ENCODE peak calls at places on chromosomes 4 and X, in ten cellular contexts. One of them, this sample, is unnamed.
A peak's percentile ranks its signal among the peaks of the same experiment; 100 is the strongest.

GRCh38 chrX:115679460-115679859 is 118.5 kb downstream of the PLS3 start:
- DNase-seq in choroid plexus epithelial cell: peak; percentile 59
- DNase-seq in MCF 10A: peak; percentile 52
- DNase-seq in activated B cell treated with CpG ODN at 0.5 μM for 24 hours: no peak
- DNase-seq in AG10803: peak; percentile 25
- DNase-seq in HFFc6: peak; percentile 12
- DNase-seq in astrocyte of the spinal cord: peak; percentile 41
- DNase-seq in hepatocyte: peak; percentile 25
- DNase-seq in coronary artery: no peak
- DNase-seq in dorsolateral prefrontal cortex: no peak
- DNase-seq in this sample: no peak

GRCh38 chrX:114580336-114580735 is 3.5 kb upstream of the HTR2C start:
- DNase-seq in choroid plexus epithelial cell: no peak
- DNase-seq in MCF 10A: peak; percentile 1
- DNase-seq in activated B cell treated with CpG ODN at 0.5 μM for 24 hours: no peak
- DNase-seq in AG10803: no peak
- DNase-seq in HFFc6: no peak
- DNase-seq in astrocyte of the spinal cord: no peak
- DNase-seq in hepatocyte: peak; percentile 19
- DNase-seq in coronary artery: no peak
- DNase-seq in dorsolateral prefrontal cortex: no peak
- DNase-seq in this sample: no peak

GRCh38 chrX:27976284-27976683 is 5.0 kb downstream of the DCAF8L1 start:
- DNase-seq in choroid plexus epithelial cell: peak; percentile 31
- DNase-seq in MCF 10A: no peak
- DNase-seq in activated B cell treated with CpG ODN at 0.5 μM for 24 hours: no peak
- DNase-seq in AG10803: no peak
- DNase-seq in HFFc6: no peak
- DNase-seq in astrocyte of the spinal cord: peak; percentile 16
- DNase-seq in hepatocyte: no peak
- DNase-seq in coronary artery: no peak
- DNase-seq in dorsolateral prefrontal cortex: no peak
- DNase-seq in this sample: no peak

GRCh38 chrX:154840856-154841255 is 6.4 kb upstream of the SMIM9 start:
- DNase-seq in choroid plexus epithelial cell: peak; percentile 85
- DNase-seq in MCF 10A: peak; percentile 63
- DNase-seq in activated B cell treated with CpG ODN at 0.5 μM for 24 hours: no peak
- DNase-seq in AG10803: peak; percentile 77
- DNase-seq in HFFc6: peak; percentile 33
- DNase-seq in astrocyte of the spinal cord: peak; percentile 54
- DNase-seq in hepatocyte: peak; percentile 23
- DNase-seq in coronary artery: no peak
- DNase-seq in dorsolateral prefrontal cortex: no peak
- DNase-seq in this sample: peak; percentile 41

GRCh38 chrX:78330068-78330467 is 2.7 kb upstream of the CYSLTR1 start:
- DNase-seq in choroid plexus epithelial cell: no peak
- DNase-seq in MCF 10A: no peak
- DNase-seq in activated B cell treated with CpG ODN at 0.5 μM for 24 hours: no peak
- DNase-seq in AG10803: no peak
- DNase-seq in HFFc6: no peak
- DNase-seq in astrocyte of the spinal cord: no peak
- DNase-seq in hepatocyte: no peak
- DNase-seq in coronary artery: no peak
- DNase-seq in dorsolateral prefrontal cortex: no peak
- DNase-seq in this sample: no peak

GRCh38 chr4:76723916-76724315 is 174.0 kb downstream of the SOWAHB start:
- DNase-seq in choroid plexus epithelial cell: peak; percentile 75
- DNase-seq in MCF 10A: peak; percentile 59
- DNase-seq in activated B cell treated with CpG ODN at 0.5 μM for 24 hours: no peak
- DNase-seq in AG10803: peak; percentile 92
- DNase-seq in HFFc6: peak; percentile 38
- DNase-seq in astrocyte of the spinal cord: peak; percentile 63
- DNase-seq in hepatocyte: no peak
- DNase-seq in coronary artery: no peak
- DNase-seq in dorsolateral prefrontal cortex: no peak
- DNase-seq in this sample: peak; percentile 71

GRCh38 chrX:152989292-152989658 is 4.6 kb downstream of the PNMA5 start:
- DNase-seq in choroid plexus epithelial cell: peak; percentile 45
- DNase-seq in MCF 10A: no peak
- DNase-seq in activated B cell treated with CpG ODN at 0.5 μM for 24 hours: no peak
- DNase-seq in AG10803: peak; percentile 3
- DNase-seq in HFFc6: no peak
- DNase-seq in astrocyte of the spinal cord: peak; percentile 13
- DNase-seq in hepatocyte: no peak
- DNase-seq in coronary artery: no peak
- DNase-seq in dorsolateral prefrontal cortex: no peak
- DNase-seq in this sample: no peak

GRCh38 chrX:46255066-46255465 is 290.2 kb downstream of the ZNF674 start:
- DNase-seq in choroid plexus epithelial cell: peak; percentile 3
- DNase-seq in MCF 10A: no peak
- DNase-seq in activated B cell treated with CpG ODN at 0.5 μM for 24 hours: no peak
- DNase-seq in AG10803: peak; percentile 31
- DNase-seq in HFFc6: no peak
- DNase-seq in astrocyte of the spinal cord: no peak
- DNase-seq in hepatocyte: no peak
- DNase-seq in coronary artery: no peak
- DNase-seq in dorsolateral prefrontal cortex: no peak
- DNase-seq in this sample: no peak

GRCh38 chrX:154734101-154734781 is 16.6 kb downstream of the GAB3 start:
- DNase-seq in choroid plexus epithelial cell: peak; percentile 85
- DNase-seq in MCF 10A: peak; percentile 89
- DNase-seq in activated B cell treated with CpG ODN at 0.5 μM for 24 hours: no peak
- DNase-seq in AG10803: no peak
- DNase-seq in HFFc6: peak; percentile 15
- DNase-seq in astrocyte of the spinal cord: peak; percentile 64
- DNase-seq in hepatocyte: no peak
- DNase-seq in coronary artery: no peak
- DNase-seq in dorsolateral prefrontal cortex: no peak
- DNase-seq in this sample: no peak

GRCh38 chr4:76689079-76689817 is 208.7 kb downstream of the SOWAHB start:
- DNase-seq in choroid plexus epithelial cell: peak; percentile 20
- DNase-seq in MCF 10A: peak; percentile 70
- DNase-seq in activated B cell treated with CpG ODN at 0.5 μM for 24 hours: peak; percentile 16
- DNase-seq in AG10803: peak; percentile 46
- DNase-seq in HFFc6: peak; percentile 13
- DNase-seq in astrocyte of the spinal cord: peak; percentile 39
- DNase-seq in hepatocyte: peak; percentile 65
- DNase-seq in coronary artery: no peak
- DNase-seq in dorsolateral prefrontal cortex: peak; percentile 55
- DNase-seq in this sample: no peak

GRCh38 chr4:112767386-112767785 is 130.4 kb downstream of the LARP7 start:
- DNase-seq in choroid plexus epithelial cell: no peak
- DNase-seq in MCF 10A: no peak
- DNase-seq in activated B cell treated with CpG ODN at 0.5 μM for 24 hours: no peak
- DNase-seq in AG10803: no peak
- DNase-seq in HFFc6: no peak
- DNase-seq in astrocyte of the spinal cord: no peak
- DNase-seq in hepatocyte: no peak
- DNase-seq in coronary artery: no peak
- DNase-seq in dorsolateral prefrontal cortex: no peak
- DNase-seq in this sample: no peak

GRCh38 chrX:44303119-44303518 is 40.4 kb downstream of the EFHC2 start:
- DNase-seq in choroid plexus epithelial cell: no peak
- DNase-seq in MCF 10A: no peak
- DNase-seq in activated B cell treated with CpG ODN at 0.5 μM for 24 hours: no peak
- DNase-seq in AG10803: no peak
- DNase-seq in HFFc6: no peak
- DNase-seq in astrocyte of the spinal cord: no peak
- DNase-seq in hepatocyte: no peak
- DNase-seq in coronary artery: no peak
- DNase-seq in dorsolateral prefrontal cortex: no peak
- DNase-seq in this sample: no peak

GRCh38 chr4:67725981-67726380 is 25.0 kb upstream of the UBA6 start:
- DNase-seq in choroid plexus epithelial cell: peak; percentile 78
- DNase-seq in MCF 10A: no peak
- DNase-seq in activated B cell treated with CpG ODN at 0.5 μM for 24 hours: no peak
- DNase-seq in AG10803: peak; percentile 69
- DNase-seq in HFFc6: peak; percentile 85
- DNase-seq in astrocyte of the spinal cord: peak; percentile 67
- DNase-seq in hepatocyte: no peak
- DNase-seq in coronary artery: no peak
- DNase-seq in dorsolateral prefrontal cortex: no peak
- DNase-seq in this sample: no peak

GRCh38 chr4:151099976-151100417 is 569 bp downstream of the RPS3A start:
- DNase-seq in choroid plexus epithelial cell: peak; percentile 51
- DNase-seq in MCF 10A: peak; percentile 29
- DNase-seq in activated B cell treated with CpG ODN at 0.5 μM for 24 hours: no peak
- DNase-seq in AG10803: peak; percentile 61
- DNase-seq in HFFc6: no peak
- DNase-seq in astrocyte of the spinal cord: peak; percentile 40
- DNase-seq in hepatocyte: no peak
- DNase-seq in coronary artery: no peak
- DNase-seq in dorsolateral prefrontal cortex: no peak
- DNase-seq in this sample: no peak

GRCh38 chrX:131041652-131042051 is 16.5 kb upstream of the ARHGAP36 start:
- DNase-seq in choroid plexus epithelial cell: no peak
- DNase-seq in MCF 10A: no peak
- DNase-seq in activated B cell treated with CpG ODN at 0.5 μM for 24 hours: no peak
- DNase-seq in AG10803: no peak
- DNase-seq in HFFc6: no peak
- DNase-seq in astrocyte of the spinal cord: no peak
- DNase-seq in hepatocyte: no peak
- DNase-seq in coronary artery: no peak
- DNase-seq in dorsolateral prefrontal cortex: no peak
- DNase-seq in this sample: no peak

GRCh38 chrX:68098431-68098830 is 334.9 kb downstream of the OPHN1 start:
- DNase-seq in choroid plexus epithelial cell: no peak
- DNase-seq in MCF 10A: no peak
- DNase-seq in activated B cell treated with CpG ODN at 0.5 μM for 24 hours: no peak
- DNase-seq in AG10803: no peak
- DNase-seq in HFFc6: no peak
- DNase-seq in astrocyte of the spinal cord: no peak
- DNase-seq in hepatocyte: no peak
- DNase-seq in coronary artery: no peak
- DNase-seq in dorsolateral prefrontal cortex: no peak
- DNase-seq in this sample: no peak

GRCh38 chr4:26130173-26130572 is 190.6 kb upstream of the RBPJ start:
- DNase-seq in choroid plexus epithelial cell: no peak
- DNase-seq in MCF 10A: no peak
- DNase-seq in activated B cell treated with CpG ODN at 0.5 μM for 24 hours: no peak
- DNase-seq in AG10803: no peak
- DNase-seq in HFFc6: no peak
- DNase-seq in astrocyte of the spinal cord: no peak
- DNase-seq in hepatocyte: no peak
- DNase-seq in coronary artery: no peak
- DNase-seq in dorsolateral prefrontal cortex: no peak
- DNase-seq in this sample: no peak

GRCh38 chrX:151753313-151754041 is 18.9 kb downstream of the CNGA2 start:
- DNase-seq in choroid plexus epithelial cell: peak; percentile 74
- DNase-seq in MCF 10A: peak; percentile 73
- DNase-seq in activated B cell treated with CpG ODN at 0.5 μM for 24 hours: no peak
- DNase-seq in AG10803: peak; percentile 52
- DNase-seq in HFFc6: no peak
- DNase-seq in astrocyte of the spinal cord: peak; percentile 68
- DNase-seq in hepatocyte: peak; percentile 74
- DNase-seq in coronary artery: no peak
- DNase-seq in dorsolateral prefrontal cortex: peak; percentile 18
- DNase-seq in this sample: no peak
- TF ChIP-seq CTCF in choroid plexus epithelial cell: peak; percentile 88
- TF ChIP-seq CTCF in MCF 10A: peak; percentile 78
- TF ChIP-seq CTCF in activated B cell treated with CpG ODN at 0.5 μM for 24 hours: no peak
- TF ChIP-seq CTCF in AG10803: peak; percentile 74
- TF ChIP-seq CTCF in HFFc6: no peak
- TF ChIP-seq CTCF in astrocyte of the spinal cord: peak; percentile 84
- TF ChIP-seq CTCF in hepatocyte: peak; percentile 60
- TF ChIP-seq CTCF in coronary artery: peak; percentile 19
- TF ChIP-seq CTCF in dorsolateral prefrontal cortex: peak; percentile 67
- TF ChIP-seq CTCF in this sample: peak; percentile 83

DNA sequence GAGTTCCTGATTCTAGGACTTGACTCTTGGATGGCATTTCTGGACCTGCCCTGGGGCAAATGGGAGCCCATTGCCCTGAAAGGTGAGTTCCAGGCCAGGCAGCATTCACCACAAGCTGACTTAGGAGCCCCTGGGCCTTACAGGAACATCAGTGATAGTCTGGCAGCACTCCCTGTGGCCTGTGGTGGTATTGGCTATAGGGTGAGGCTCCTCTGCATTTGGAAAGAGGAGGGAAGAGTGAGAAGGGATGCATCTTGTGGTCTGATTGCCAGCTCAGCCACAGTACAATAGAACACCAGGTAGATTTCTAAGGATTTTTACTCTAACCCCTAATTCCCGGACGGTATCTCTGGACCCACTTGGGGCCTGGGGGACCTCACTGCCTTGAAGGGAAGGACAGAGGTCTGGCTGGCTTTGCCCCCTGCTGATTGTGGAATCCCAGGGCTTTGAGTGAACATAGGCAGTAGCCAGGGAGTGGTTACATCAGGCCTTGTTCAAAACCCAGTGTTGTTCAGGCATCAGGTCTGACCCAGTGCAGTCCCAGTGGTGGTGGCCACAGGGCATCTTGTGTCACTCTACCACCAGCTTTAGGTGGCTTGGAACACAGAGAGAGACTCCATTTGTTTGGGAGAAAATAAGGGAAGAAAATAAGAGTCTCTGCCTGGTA is 32.9 kb downstream of the MAGED4 start:
- DNase-seq in choroid plexus epithelial cell: no peak
- DNase-seq in MCF 10A: no peak
- DNase-seq in activated B cell treated with CpG ODN at 0.5 μM for 24 hours: no peak
- DNase-seq in AG10803: no peak
- DNase-seq in HFFc6: no peak
- DNase-seq in astrocyte of the spinal cord: no peak
- DNase-seq in hepatocyte: no peak
- DNase-seq in coronary artery: no peak
- DNase-seq in dorsolateral prefrontal cortex: no peak
- DNase-seq in this sample: no peak
- TF ChIP-seq CTCF in choroid plexus epithelial cell: peak; percentile 9
- TF ChIP-seq CTCF in MCF 10A: no peak
- TF ChIP-seq CTCF in activated B cell treated with CpG ODN at 0.5 μM for 24 hours: no peak
- TF ChIP-seq CTCF in AG10803: no peak
- TF ChIP-seq CTCF in HFFc6: no peak
- TF ChIP-seq CTCF in astrocyte of the spinal cord: no peak
- TF ChIP-seq CTCF in hepatocyte: no peak
- TF ChIP-seq CTCF in coronary artery: no peak
- TF ChIP-seq CTCF in dorsolateral prefrontal cortex: no peak
- TF ChIP-seq CTCF in this sample: peak; percentile 13

GRCh38 chr4:159006202-159006601 is 96.7 kb upstream of the RAPGEF2 start:
- DNase-seq in choroid plexus epithelial cell: peak; percentile 88
- DNase-seq in MCF 10A: peak; percentile 93
- DNase-seq in activated B cell treated with CpG ODN at 0.5 μM for 24 hours: no peak
- DNase-seq in AG10803: peak; percentile 49
- DNase-seq in HFFc6: peak; percentile 13
- DNase-seq in astrocyte of the spinal cord: peak; percentile 81
- DNase-seq in hepatocyte: peak; percentile 74
- DNase-seq in coronary artery: no peak
- DNase-seq in dorsolateral prefrontal cortex: no peak
- DNase-seq in this sample: peak; percentile 40
- TF ChIP-seq CTCF in choroid plexus epithelial cell: no peak
- TF ChIP-seq CTCF in MCF 10A: no peak
- TF ChIP-seq CTCF in activated B cell treated with CpG ODN at 0.5 μM for 24 hours: no peak
- TF ChIP-seq CTCF in AG10803: no peak
- TF ChIP-seq CTCF in HFFc6: no peak
- TF ChIP-seq CTCF in astrocyte of the spinal cord: no peak
- TF ChIP-seq CTCF in hepatocyte: no peak
- TF ChIP-seq CTCF in coronary artery: no peak
- TF ChIP-seq CTCF in dorsolateral prefrontal cortex: no peak
- TF ChIP-seq CTCF in this sample: no peak

DNA sequence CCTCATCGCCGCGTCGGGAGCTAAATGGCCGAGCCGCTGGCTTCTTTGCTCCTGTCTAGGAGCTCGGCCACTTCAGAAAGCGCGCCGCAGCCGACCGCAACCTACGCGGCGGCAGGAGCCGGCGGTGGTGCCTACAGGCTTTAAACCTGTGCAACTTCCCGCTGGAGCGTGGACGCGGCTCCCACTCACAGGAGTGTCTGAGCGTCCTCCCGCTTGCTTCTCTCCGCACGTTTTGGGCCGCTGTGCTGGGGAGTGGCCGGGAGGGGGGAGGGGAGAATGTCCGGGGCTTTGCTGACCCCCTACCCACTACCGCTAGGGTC is 1.0 kb downstream of the NHSL2 start:
- DNase-seq in choroid plexus epithelial cell: no peak
- DNase-seq in MCF 10A: no peak
- DNase-seq in activated B cell treated with CpG ODN at 0.5 μM for 24 hours: no peak
- DNase-seq in AG10803: no peak
- DNase-seq in HFFc6: no peak
- DNase-seq in astrocyte of the spinal cord: no peak
- DNase-seq in hepatocyte: peak; percentile 29
- DNase-seq in coronary artery: no peak
- DNase-seq in dorsolateral prefrontal cortex: peak; percentile 45
- DNase-seq in this sample: no peak
- TF ChIP-seq CTCF in choroid plexus epithelial cell: no peak
- TF ChIP-seq CTCF in MCF 10A: no peak
- TF ChIP-seq CTCF in activated B cell treated with CpG ODN at 0.5 μM for 24 hours: no peak
- TF ChIP-seq CTCF in AG10803: no peak
- TF ChIP-seq CTCF in HFFc6: no peak
- TF ChIP-seq CTCF in astrocyte of the spinal cord: no peak
- TF ChIP-seq CTCF in hepatocyte: no peak
- TF ChIP-seq CTCF in coronary artery: no peak
- TF ChIP-seq CTCF in dorsolateral prefrontal cortex: no peak
- TF ChIP-seq CTCF in this sample: no peak